ENCODE peak calls at places on chromosomes 3 and 15, in five cellular contexts. One of them, this sample, is unnamed.
A peak's percentile ranks its signal among the peaks of the same experiment; 100 is the strongest.

GRCh38 chr3:5092018-5092417 is 30.1 kb upstream of the ARL8B start:
- DNase-seq in cerebellar cortex: no peak
- DNase-seq in WERI-Rb-1: no peak
- DNase-seq in brain microvascular endothelial cell: no peak
- DNase-seq in foreskin fibroblast: no peak
- DNase-seq in this sample: no peak

GRCh38 chr3:188111002-188111584 is 42.9 kb upstream of the LPP start:
- DNase-seq in foreskin fibroblast: no peak
- DNase-seq in brain microvascular endothelial cell: no peak
- DNase-seq in WERI-Rb-1: no peak
- DNase-seq in cerebellar cortex: no peak
- DNase-seq in this sample: no peak

GRCh38 chr15:84991313-84991712 is 9.7 kb downstream of the PDE8A start:
- DNase-seq in foreskin fibroblast: no peak
- DNase-seq in brain microvascular endothelial cell: no peak
- DNase-seq in WERI-Rb-1: no peak
- DNase-seq in cerebellar cortex: no peak
- DNase-seq in this sample: no peak

GRCh38 chr3:123807820-123808219 is 76.3 kb downstream of the MYLK start:
- DNase-seq in cerebellar cortex: no peak
- DNase-seq in WERI-Rb-1: no peak
- DNase-seq in foreskin fibroblast: no peak
- DNase-seq in brain microvascular endothelial cell: no peak
- DNase-seq in this sample: no peak

GRCh38 chr3:184770541-184770940 is 41.4 kb upstream of the VPS8 start:
- DNase-seq in WERI-Rb-1: no peak
- DNase-seq in brain microvascular endothelial cell: no peak
- DNase-seq in cerebellar cortex: no peak
- DNase-seq in foreskin fibroblast: no peak
- DNase-seq in this sample: no peak

GRCh38 chr15:91469627-91470567 is 369.8 kb downstream of the SV2B start:
- DNase-seq in foreskin fibroblast: no peak
- DNase-seq in brain microvascular endothelial cell: no peak
- DNase-seq in cerebellar cortex: no peak
- DNase-seq in WERI-Rb-1: no peak
- DNase-seq in this sample: no peak

GRCh38 chr3:70889162-70890045 is 577.0 kb upstream of the MDFIC2 start:
- DNase-seq in foreskin fibroblast: peak; percentile 39
- DNase-seq in brain microvascular endothelial cell: peak; percentile 12
- DNase-seq in WERI-Rb-1: no peak
- DNase-seq in cerebellar cortex: no peak
- DNase-seq in this sample: no peak

GRCh38 chr3:151445283-151446001 is 15.4 kb downstream of the IGSF10 start:
- DNase-seq in brain microvascular endothelial cell: peak; percentile 47
- DNase-seq in cerebellar cortex: no peak
- DNase-seq in WERI-Rb-1: no peak
- DNase-seq in foreskin fibroblast: peak; percentile 93
- DNase-seq in this sample: peak; percentile 96

GRCh38 chr3:143934791-143935190 is 36.8 kb upstream of the DIPK2A start:
- DNase-seq in cerebellar cortex: no peak
- DNase-seq in WERI-Rb-1: no peak
- DNase-seq in foreskin fibroblast: no peak
- DNase-seq in brain microvascular endothelial cell: no peak
- DNase-seq in this sample: no peak

GRCh38 chr3:98021821-98022220 is 13.3 kb downstream of the GABRR3 start:
- DNase-seq in foreskin fibroblast: peak; percentile 35
- DNase-seq in cerebellar cortex: no peak
- DNase-seq in WERI-Rb-1: no peak
- DNase-seq in brain microvascular endothelial cell: peak; percentile 6
- DNase-seq in this sample: no peak

GRCh38 chr15:40731034-40731433 is 24.0 kb downstream of the RMDN3 start:
- DNase-seq in foreskin fibroblast: no peak
- DNase-seq in WERI-Rb-1: no peak
- DNase-seq in brain microvascular endothelial cell: no peak
- DNase-seq in cerebellar cortex: no peak
- DNase-seq in this sample: no peak

This sample was measured in AG09309.